ENCODE peak calls at places on chromosomes 4 and X, in six cellular contexts. G is uterus; R is left lung; Q is naive thymus-derived CD8-positive, alpha-beta T cell; M is AG08396; Z is cardiac muscle cell. N is an unnamed sample.

GRCh38 chr4:108219998-108220397 is 51.3 kb upstream of the LEF1 start:
- DNase-seq in Q (no peak), G (no peak), Z (no peak), R (no peak), M (no peak), N (no peak)

GRCh38 chr4:16745009-16745408 is 153.4 kb downstream of the LDB2 start:
- DNase-seq in M (peak), Z (no peak), R (no peak), Q (no peak), G (peak), N (peak)

GRCh38 chr4:151169223-151169622 is 69.8 kb downstream of the RPS3A start:
- DNase-seq in G (peak), Q (no peak), R (peak), M (peak), Z (peak), N (peak)

GRCh38 chrX:40104649-40105015 is 6.9 kb upstream of the BCOR start:
- DNase-seq in Z (peak), G (peak), R (peak), M (peak), Q (no peak), N (no peak)

GRCh38 chr4:172412851-172413250 is 599.6 kb downstream of the GALNTL6 start:
- DNase-seq in Z (no peak), R (no peak), G (no peak), M (no peak), Q (no peak), N (no peak)

GRCh38 chr4:120299631-120300030 is 233.0 kb upstream of the MAD2L1 start:
- DNase-seq in G (no peak), M (no peak), Z (no peak), R (no peak), Q (no peak), N (no peak)

GRCh38 chrX:13476384-13476783 is 93.0 kb upstream of the EGFL6 start:
- DNase-seq in Z (no peak), Q (no peak), R (no peak), M (no peak), G (no peak), N (no peak)

GRCh38 chrX:15206306-15206705 is 63.6 kb downstream of the ASB9 start:
- DNase-seq in G (no peak), Q (no peak), M (no peak), Z (no peak), R (no peak), N (no peak)

GRCh38 chr4:3107271-3108185 is 33.0 kb downstream of the HTT start:
- DNase-seq in Q (no peak), Z (no peak), M (peak), G (no peak), R (no peak), N (peak)

GRCh38 chr4:150205016-150205415 is 126.8 kb downstream of the DCLK2 start:
- DNase-seq in G (no peak), R (no peak), Z (no peak), M (no peak), Q (no peak), N (no peak)

GRCh38 chrX:154542723-154543424 is 3.8 kb downstream of the G6PD start:
- DNase-seq in M (no peak), Z (no peak), G (no peak), Q (no peak), R (peak), N (no peak)

GRCh38 chr4:93749351-93749761 is 79.2 kb upstream of the ATOH1 start:
- DNase-seq in M (no peak), Z (no peak), Q (no peak), R (no peak), G (no peak), N (no peak)

GRCh38 chrX:147884958-147885357 is 26.8 kb upstream of the FMR1 start:
- DNase-seq in Z (no peak), R (no peak), Q (no peak), M (no peak), G (no peak), N (no peak)

GRCh38 chrX:9873360-9873759 is 87.1 kb downstream of the SHROOM2 start:
- DNase-seq in G (no peak), R (no peak), Q (no peak), Z (no peak), M (no peak), N (no peak)

GRCh38 chr4:109729155-109729562 is 711 bp downstream of the PLA2G12A start:
- DNase-seq in R (no peak), M (no peak), G (no peak), Q (no peak), Z (peak), N (no peak)

GRCh38 chr4:6730603-6731300 is 14.8 kb downstream of the BLOC1S4 start:
- DNase-seq in Z (no peak), G (no peak), M (no peak), Q (no peak), R (no peak), N (no peak)

GRCh38 chrX:123588723-123589122 is 144.1 kb downstream of the THOC2 start:
- DNase-seq in R (no peak), G (no peak), Q (no peak), Z (no peak), M (no peak), N (no peak)